ENCODE peak calls at places on chromosomes 2 and 18, in six cellular contexts. D is caudate nucleus, K is BE2C, A is COR-L47, B is IMR-90, T is type B pancreatic cell. X is an unnamed sample.

GRCh38 chr2:143000599-143000998 is 123.1 kb downstream of the KYNU start:
- DNase-seq in D (no peak), K (no peak), A (no peak), B (no peak), T (no peak), X (no peak)

GRCh38 chr2:120469486-120469885 is 123.5 kb downstream of the INHBB start:
- DNase-seq in D (no peak), K (no peak), A (no peak), B (no peak), T (no peak), X (no peak)

GRCh38 chr2:168632733-168633132 is 169.7 kb upstream of the NOSTRIN start:
- DNase-seq in D (no peak), K (peak), A (no peak), B (peak), T (no peak), X (no peak)

GRCh38 chr2:236127010-236127409 is 41.2 kb downstream of the GBX2 start:
- DNase-seq in D (no peak), K (no peak), A (no peak), B (no peak), T (no peak), X (no peak)

GRCh38 chr18:60684843-60685513 is 312.4 kb upstream of the MC4R start:
- DNase-seq in D (no peak), K (no peak), A (peak), B (peak), T (no peak), X (peak)

GRCh38 chr2:152100961-152101360 is 2.1 kb upstream of the CACNB4 start:
- DNase-seq in D (no peak), K (no peak), A (no peak), B (no peak), T (no peak), X (no peak)

GRCh38 chr18:2515408-2515807 is 55.9 kb downstream of the METTL4 start:
- DNase-seq in D (no peak), K (no peak), A (no peak), B (peak), T (no peak), X (no peak)

GRCh38 chr2:231348703-231349373 is 46.7 kb upstream of the B3GNT7 start:
- DNase-seq in D (peak), K (no peak), A (no peak), B (peak), T (no peak), X (no peak)

GRCh38 chr2:143442203-143442602 is 313.0 kb downstream of the ARHGAP15 start:
- DNase-seq in D (no peak), K (no peak), A (no peak), B (no peak), T (no peak), X (no peak)

GRCh38 chr18:44841221-44841620 is 160.5 kb downstream of the SETBP1 start:
- DNase-seq in D (no peak), K (no peak), A (no peak), B (no peak), T (no peak), X (no peak)

X was measured in NCI-H2081 treated with DMSO at 0.1 percent for 48 hours.